ENCODE peak calls at places on chromosomes 1 and 21, in four cellular contexts. E is GM12878, Z is K562, K is HepG2. T is an unnamed sample.

GRCh38 chr1:151715726-151716404 is 738 bp downstream of the CELF3 start:
- DNase-seq in E (no peak), Z (peak), K (peak), T (no peak)

GRCh38 chr1:163450986-163451385 is 129.2 kb downstream of the NUF2 start:
- DNase-seq in E (no peak), Z (no peak), K (no peak), T (no peak)

GRCh38 chr1:68128157-68128556 is 77.7 kb upstream of the DIRAS3 start:
- DNase-seq in E (peak), Z (no peak), K (peak), T (no peak)

GRCh38 chr1:52668711-52669110 is 29.4 kb downstream of the COA7 start:
- DNase-seq in E (no peak), Z (no peak), K (no peak), T (no peak)

GRCh38 chr1:5513891-5514515 is 478.2 kb downstream of the NPHP4 start:
- DNase-seq in E (no peak), Z (no peak), K (no peak), T (no peak)

GRCh38 chr1:10536133-10536768 is 61.5 kb downstream of the PEX14 start:
- DNase-seq in E (no peak), Z (no peak), K (no peak), T (no peak)

GRCh38 chr1:111241797-111242196 is 14.3 kb downstream of the CHI3L2 start:
- DNase-seq in E (no peak), Z (no peak), K (no peak), T (no peak)

GRCh38 chr1:81937791-81938450 is 137.2 kb downstream of the ADGRL2 start:
- DNase-seq in E (no peak), Z (no peak), K (no peak), T (no peak)

GRCh38 chr1:229364216-229365065 is 21.6 kb upstream of the CCSAP start:
- DNase-seq in E (no peak), Z (no peak), K (no peak), T (no peak)

GRCh38 chr1:20078166-20078565 is 8.2 kb downstream of the PLA2G5 start:
- DNase-seq in E (peak), Z (no peak), K (no peak), T (no peak)

GRCh38 chr1:88973520-88974137 is 18.8 kb downstream of the KYAT3 start:
- DNase-seq in E (no peak), Z (no peak), K (peak), T (peak)

GRCh38 chr1:175511496-175511895 is 231.9 kb downstream of the TNR start:
- DNase-seq in E (no peak), Z (no peak), K (no peak), T (no peak)

GRCh38 chr1:185155600-185156320 is 993 bp downstream of the TRMT1L start:
- DNase-seq in E (peak), Z (no peak), K (no peak), T (no peak)

GRCh38 chr1:198657550-198658064 is 18.8 kb downstream of the PTPRC start:
- DNase-seq in E (no peak), Z (no peak), K (no peak), T (no peak)

GRCh38 chr1:234977891-234978396 is 150.7 kb downstream of the TOMM20 start:
- DNase-seq in E (no peak), Z (no peak), K (peak), T (peak)

GRCh38 chr1:149942207-149942606 is 5.5 kb upstream of the MTMR11 start:
- DNase-seq in E (no peak), Z (peak), K (peak), T (peak)

GRCh38 chr1:208149776-208150514 is 94.2 kb downstream of the PLXNA2 start:
- DNase-seq in E (no peak), Z (no peak), K (peak), T (peak)

GRCh38 chr1:111141803-111142202 is 1.8 kb downstream of the CEPT1 start:
- DNase-seq in E (no peak), Z (no peak), K (peak), T (no peak)

GRCh38 chr1:43229831-43230780 is 39.7 kb upstream of the TMEM125 start:
- DNase-seq in E (no peak), Z (no peak), K (no peak), T (no peak)

GRCh38 chr1:112369389-112370285 is 26.4 kb upstream of the CTTNBP2NL start:
- DNase-seq in E (no peak), Z (peak), K (peak), T (peak)

GRCh38 chr1:79271759-79272158 is 265.2 kb upstream of the ADGRL4 start:
- DNase-seq in E (no peak), Z (no peak), K (no peak), T (no peak)

GRCh38 chr1:26189331-26189730 is 1.1 kb upstream of the CATSPER4 start:
- DNase-seq in E (no peak), Z (no peak), K (no peak), T (no peak)

GRCh38 chr1:16253332-16253922 is 16.4 kb upstream of the CPLANE2 start:
- DNase-seq in E (no peak), Z (no peak), K (no peak), T (no peak)

GRCh38 chr1:199123615-199124014 is 484.8 kb downstream of the PTPRC start:
- DNase-seq in E (no peak), Z (no peak), K (no peak), T (no peak)

GRCh38 chr1:81237531-81238528 is 562.9 kb upstream of the ADGRL2 start:
- DNase-seq in E (no peak), Z (no peak), K (no peak), T (no peak)

GRCh38 chr1:7418442-7419080 is 352.5 kb upstream of the VAMP3 start:
- DNase-seq in E (no peak), Z (no peak), K (no peak), T (no peak)

GRCh38 chr1:59514061-59514909 is 217.4 kb downstream of the FGGY start:
- DNase-seq in E (no peak), Z (no peak), K (peak), T (no peak)

GRCh38 chr1:171655215-171656116 is 3.0 kb upstream of the MYOC start:
- DNase-seq in E (no peak), Z (peak), K (peak), T (peak)

GRCh38 chr1:115029526-115029925 is at the start of gene TSHB:
- DNase-seq in E (no peak), Z (no peak), K (no peak), T (no peak)

GRCh38 chr1:167447521-167448136 is 70.7 kb downstream of the CD247 start:
- DNase-seq in E (no peak), Z (peak), K (no peak), T (peak)

GRCh38 chr1:226332947-226333346 is 24.0 kb upstream of the LIN9 start:
- DNase-seq in E (no peak), Z (no peak), K (no peak), T (no peak)

GRCh38 chr1:153742411-153743142 is 14.7 kb downstream of the INTS3 start:
- DNase-seq in E (peak), Z (no peak), K (peak), T (peak)

GRCh38 chr1:212098340-212098739 is 62.8 kb downstream of the DTL start:
- DNase-seq in E (no peak), Z (no peak), K (no peak), T (no peak)

GRCh38 chr1:220918285-220918951 is 39.2 kb downstream of the HLX start:
- DNase-seq in E (no peak), Z (no peak), K (peak), T (no peak)

GRCh38 chr1:20997602-20998235 is 179.0 kb downstream of the EIF4G3 start:
- DNase-seq in E (no peak), Z (no peak), K (no peak), T (no peak)

GRCh38 chr1:223820515-223820858 is 25.3 kb downstream of the TP53BP2 start:
- DNase-seq in E (no peak), Z (no peak), K (no peak), T (no peak)

GRCh38 chr1:227016990-227017389 is 76.9 kb downstream of the COQ8A start:
- DNase-seq in E (no peak), Z (no peak), K (no peak), T (no peak)

GRCh38 chr1:234047113-234047512 is 142.6 kb downstream of the SLC35F3 start:
- DNase-seq in E (no peak), Z (no peak), K (no peak), T (no peak)

DNA sequence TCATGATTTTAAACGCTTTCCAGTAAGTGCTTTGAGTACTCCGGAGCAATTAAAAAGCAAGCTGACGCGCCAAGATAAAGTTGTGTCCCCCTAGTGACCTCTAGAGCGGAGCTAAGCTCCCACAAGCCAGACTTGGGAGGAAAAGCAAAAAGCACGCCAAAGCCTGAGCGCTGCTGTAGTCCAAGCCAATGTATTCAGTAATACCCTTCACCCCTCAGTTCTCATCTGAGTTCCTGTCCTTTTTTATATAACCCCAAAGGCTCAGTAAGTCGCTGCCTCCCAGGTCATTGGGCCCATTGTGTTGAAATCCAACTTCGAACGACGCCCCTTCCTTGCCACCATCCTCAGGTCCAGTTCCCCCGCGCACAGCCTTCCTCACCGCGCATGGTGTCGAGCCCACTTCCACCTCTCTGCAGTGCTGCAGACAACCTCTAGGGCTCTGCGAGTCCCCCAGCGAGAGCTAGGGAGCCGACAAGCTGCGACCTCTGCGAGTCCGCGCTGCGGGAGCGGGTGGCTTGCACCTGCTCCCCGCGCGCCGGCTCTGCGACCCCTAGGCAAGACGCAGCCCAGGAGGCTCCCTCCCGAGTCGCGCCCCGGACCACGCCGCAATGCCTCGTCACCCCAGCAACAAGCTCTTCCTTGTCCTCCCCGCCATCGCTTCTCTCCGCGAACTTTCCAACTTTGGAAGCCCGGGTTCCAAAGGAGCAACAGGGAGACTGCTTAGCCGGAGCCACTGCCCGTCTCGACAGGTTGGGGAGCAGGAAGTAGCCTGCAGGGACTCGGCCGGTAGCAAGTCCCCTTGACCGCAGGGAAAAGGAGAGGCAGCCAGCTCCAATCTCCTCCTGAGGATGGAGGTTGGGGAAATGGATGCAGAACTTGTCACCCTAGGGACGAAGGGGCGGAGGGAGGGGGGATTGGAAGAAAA is 3.8 kb upstream of the SLC44A5 start:
- DNase-seq in E (no peak), Z (peak), K (peak), T (peak)
- TF ChIP-seq SMC3 in E (no peak), Z (no peak), K (no peak), T (no peak)

GRCh38 chr1:24186993-24187790 is at the start of gene IFNLR1:
- DNase-seq in E (no peak), Z (no peak), K (peak), T (peak)
- TF ChIP-seq BHLHE40 in E (peak), Z (no peak), K (no peak), T (no peak)

GRCh38 chr1:231172411-231172810 is 10.6 kb downstream of the TRIM67 start:
- DNase-seq in E (no peak), Z (no peak), K (no peak), T (no peak)
- TF ChIP-seq KDM1A in E (no peak), Z (no peak), K (no peak), T (no peak)

GRCh38 chr1:35505911-35506798 is 51.0 kb downstream of the KIAA0319L start:
- DNase-seq in E (peak), Z (peak), K (no peak), T (no peak)
- TF ChIP-seq SMC3 in E (no peak), Z (no peak), K (no peak), T (no peak)

GRCh38 chr1:2539312-2539907 is 9.3 kb upstream of the HES5 start:
- DNase-seq in E (no peak), Z (peak), K (no peak), T (no peak)

GRCh38 chr1:2541619-2542246 is 11.7 kb upstream of the HES5 start:
- DNase-seq in E (no peak), Z (peak), K (no peak), T (peak)

GRCh38 chr1:2538872-2539271 is 8.8 kb upstream of the HES5 start:
- DNase-seq in E (no peak), Z (no peak), K (no peak), T (no peak)

GRCh38 chr1:2542262-2542915 is 12.3 kb upstream of the HES5 start:
- DNase-seq in E (no peak), Z (no peak), K (no peak), T (no peak)

GRCh38 chr1:2540816-2541492 is 10.9 kb upstream of the HES5 start:
- DNase-seq in E (no peak), Z (peak), K (no peak), T (no peak)
- TF ChIP-seq BHLHE40 in E (no peak), Z (no peak), K (no peak), T (no peak)

GRCh38 chr21:28445081-28445830 is 547.4 kb downstream of the LTN1 start:
- DNase-seq in E (no peak), Z (no peak), K (no peak), T (no peak)
- TF ChIP-seq KDM1A in E (no peak), Z (no peak), K (no peak), T (no peak)

DNA sequence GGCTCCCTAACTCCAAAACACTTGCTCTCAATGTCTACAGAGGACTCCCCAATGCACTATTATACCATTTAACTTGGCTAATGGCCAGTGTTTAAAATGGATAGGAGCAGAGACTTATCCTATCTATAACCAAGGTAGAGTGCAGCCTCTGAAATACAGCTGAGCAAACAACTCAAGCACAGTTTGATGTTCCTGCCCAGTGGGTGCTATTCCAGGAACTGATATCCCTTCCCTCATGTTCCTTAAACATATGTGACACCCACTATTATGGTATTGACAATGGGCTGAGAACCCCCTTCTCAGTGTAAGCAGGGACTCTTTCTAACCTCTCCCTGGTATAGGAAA is 51.7 kb downstream of the SH3GLB1 start:
- DNase-seq in E (no peak), Z (peak), K (no peak), T (no peak)
- TF ChIP-seq SMC3 in E (no peak), Z (no peak), K (no peak), T (no peak)